ENCODE peak calls at places on chromosome 7, in four cellular contexts. L, Y, F and I are unnamed samples. For H3K4me1 and H3K9me3, the result is how much of the 10 kb centered on the place peaks cover.

GRCh38 chr7:158759749-158760444 is 55.3 kb upstream of the NCAPG2 start:
- DNase-seq in L (no peak), Y (no peak), F (no peak), I (no peak)

GRCh38 chr7:44072364-44073231 is 7.2 kb upstream of the PGAM2 start:
- DNase-seq in L (peak), Y (peak), F (peak), I (no peak)

GRCh38 chr7:69903410-69903809 is 305.1 kb downstream of the AUTS2 start:
- DNase-seq in Y (no peak), F (no peak), L (no peak), I (no peak)

GRCh38 chr7:131618391-131618790 is 62.0 kb upstream of the PODXL start:
- DNase-seq in Y (no peak), L (no peak), F (no peak), I (no peak)

GRCh38 chr7:80732635-80733034 is 94.2 kb downstream of the CD36 start:
- DNase-seq in Y (no peak), F (no peak), L (no peak), I (no peak)

GRCh38 chr7:72098812-72099211 is 313.3 kb downstream of the CALN1 start:
- DNase-seq in L (no peak), F (no peak), Y (no peak), I (no peak)

GRCh38 chr7:134712196-134712595 is 65.5 kb downstream of the BPGM start:
- DNase-seq in Y (no peak), F (no peak), L (no peak), I (no peak)

GRCh38 chr7:128019330-128019729 is 11.9 kb downstream of the LRRC4 start:
- DNase-seq in L (no peak), Y (no peak), F (no peak), I (no peak)

GRCh38 chr7:7862393-7862792 is 106.2 kb upstream of the GLCCI1 start:
- DNase-seq in Y (no peak), L (no peak), F (no peak), I (no peak)

GRCh38 chr7:142451346-142451745 is 193.5 kb upstream of the PRSS58 start:
- DNase-seq in L (no peak), Y (no peak), F (no peak), I (no peak)

GRCh38 chr7:151244156-151244870 is 4.2 kb downstream of the SMARCD3 start:
- DNase-seq in F (peak), L (peak), Y (peak), I (no peak)

GRCh38 chr7:78118470-78118869 is 319.9 kb downstream of the PHTF2 start:
- DNase-seq in Y (no peak), L (no peak), F (no peak), I (no peak)

GRCh38 chr7:120874016-120874415 is 16.1 kb upstream of the TSPAN12 start:
- DNase-seq in Y (no peak), F (no peak), L (no peak), I (no peak)

GRCh38 chr7:82235710-82236109 is 207.9 kb downstream of the CACNA2D1 start:
- DNase-seq in Y (no peak), F (peak), L (no peak), I (no peak)

GRCh38 chr7:122674502-122674901 is 24.4 kb downstream of the RNF133 start:
- DNase-seq in F (peak), L (no peak), Y (no peak), I (no peak)

GRCh38 chr7:144473908-144474307 is 70.4 kb upstream of the NOBOX start:
- DNase-seq in L (no peak), Y (no peak), F (no peak), I (no peak)

GRCh38 chr7:128827248-128827958 is 2.8 kb upstream of the FLNC start:
- DNase-seq in Y (no peak), L (peak), F (peak), I (no peak)

GRCh38 chr7:81549484-81550016 is 220.3 kb downstream of the HGF start:
- DNase-seq in L (no peak), Y (no peak), F (no peak), I (no peak)

GRCh38 chr7:44076101-44076895 is 6.0 kb downstream of the POLM start:
- DNase-seq in F (no peak), L (peak), Y (no peak), I (no peak)

GRCh38 chr7:12052211-12052610 is 158.9 kb upstream of the TMEM106B start:
- DNase-seq in F (no peak), Y (no peak), L (no peak), I (no peak)

GRCh38 chr7:143975617-143976016 is 21.0 kb downstream of the OR2F1 start:
- DNase-seq in F (peak), L (no peak), Y (no peak), I (peak)

GRCh38 chr7:131010714-131011436 is 276.9 kb upstream of the KLF14 start:
- DNase-seq in L (no peak), Y (no peak), F (peak), I (no peak)

GRCh38 chr7:151206914-151207313 is 3.4 kb downstream of the H2BK1 start:
- DNase-seq in L (no peak), F (no peak), Y (peak), I (no peak)

GRCh38 chr7:7324698-7325097 is 142.4 kb downstream of the C1GALT1 start:
- DNase-seq in F (no peak), Y (no peak), L (no peak), I (no peak)

GRCh38 chr7:15503603-15504280 is 58.1 kb downstream of the AGMO start:
- DNase-seq in L (no peak), Y (no peak), F (peak), I (no peak)

GRCh38 chr7:11155883-11156282 is 182.2 kb downstream of the PHF14 start:
- DNase-seq in L (no peak), Y (no peak), F (no peak), I (no peak)

GRCh38 chr7:106767498-106768323 is 97.4 kb upstream of the PIK3CG start:
- DNase-seq in L (no peak), Y (no peak), F (peak), I (no peak)
- H3K4me1 ChIP-seq in L (under half), Y (under half), F (under half), I (under half)

GRCh38 chr7:140315498-140316164 is 82.7 kb downstream of the SLC37A3 start:
- DNase-seq in L (no peak), Y (no peak), F (no peak), I (no peak)
- H3K9me3 ChIP-seq in L (under half), Y (under half), F (under half), I (under half)

DNA sequence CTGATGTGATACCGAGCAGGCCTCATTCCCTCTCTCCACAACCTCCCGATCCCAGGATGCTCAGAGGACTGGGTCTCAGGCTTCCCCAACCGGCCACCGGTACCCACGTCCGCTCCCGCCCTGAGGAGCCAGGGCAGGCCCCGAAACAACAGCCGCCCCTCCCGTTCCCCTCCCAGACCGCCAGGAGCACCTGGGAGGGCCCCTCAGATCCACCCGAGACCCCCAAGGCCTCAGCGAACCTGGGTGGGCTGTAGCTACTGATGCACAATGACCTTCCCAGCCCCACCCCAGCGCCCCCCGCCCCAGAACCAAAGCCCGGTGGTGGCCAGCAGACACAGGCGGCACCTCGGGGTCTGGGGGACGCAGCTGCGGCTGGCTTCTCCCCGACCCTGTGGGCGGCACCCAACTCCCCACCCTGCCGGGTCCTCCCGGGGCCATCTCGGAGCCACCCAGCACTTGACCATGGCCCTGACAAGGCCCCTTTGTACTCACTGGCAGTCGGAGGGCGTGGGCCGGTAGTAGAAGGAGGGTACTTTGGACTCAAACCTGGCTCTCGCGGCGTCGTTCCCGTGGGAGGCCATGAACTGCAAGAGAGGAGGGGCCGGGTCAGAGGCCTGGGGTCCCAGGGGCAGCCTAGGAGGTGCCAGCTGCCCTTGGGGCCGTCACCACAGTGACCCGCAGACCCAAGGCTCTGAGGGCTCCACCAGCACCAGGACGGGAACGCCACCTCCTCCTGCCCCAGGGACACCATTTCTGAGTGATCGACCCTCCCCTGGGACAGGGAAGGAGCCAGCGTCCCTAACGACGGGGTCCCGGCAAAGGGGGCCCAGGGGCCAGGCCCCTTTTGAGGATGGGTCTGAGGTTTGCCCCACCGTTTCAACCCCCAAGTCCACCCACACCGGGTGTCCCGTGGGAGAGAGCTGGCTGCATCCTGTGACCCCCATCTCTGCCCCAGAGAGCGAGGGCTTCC is 28.1 kb downstream of the ADAP1 start:
- DNase-seq in F (no peak), Y (no peak), L (peak), I (no peak)
- H3K27ac ChIP-seq in F (no peak), Y (peak), L (no peak), I (no peak)

DNA sequence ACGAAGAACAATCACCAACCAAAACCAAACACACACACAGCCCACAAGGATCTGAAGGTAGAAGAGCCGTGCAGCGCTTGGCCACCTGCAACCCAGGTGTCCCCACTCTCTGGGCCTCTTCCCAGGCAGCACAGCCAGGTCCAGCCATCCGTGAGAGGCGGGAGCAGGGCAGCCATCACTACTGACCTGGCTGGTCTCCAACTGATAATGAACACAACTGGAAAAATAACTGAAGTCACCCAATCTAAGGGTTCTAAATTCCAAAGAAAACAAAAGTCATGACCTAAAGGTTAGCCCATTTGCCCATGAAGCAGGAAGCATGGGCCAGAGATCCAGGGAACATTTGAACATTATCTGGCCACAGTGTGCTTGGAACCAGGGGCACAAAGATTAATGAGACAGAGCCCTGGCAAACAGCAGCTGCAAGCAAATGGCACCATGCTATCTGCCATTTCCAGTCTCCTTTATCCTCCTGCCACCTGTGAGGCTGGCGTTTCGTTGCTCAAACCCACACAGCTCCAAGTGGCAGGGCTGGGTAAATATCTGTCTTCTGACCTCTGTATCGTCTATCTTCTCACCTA is 207.9 kb downstream of the TNS3 start:
- DNase-seq in Y (no peak), L (no peak), F (no peak), I (no peak)
- H3K4me1 ChIP-seq in Y (under half), L (under half), F (under half), I (under half)

GRCh38 chr7:64521409-64521984 is 41.4 kb downstream of the ZNF680 start:
- DNase-seq in L (no peak), Y (no peak), F (no peak), I (no peak)
- H3K9me3 ChIP-seq in L (under half), Y (under half), F (under half), I (under half)

GRCh38 chr7:51619880-51620279 is 303.3 kb upstream of the COBL start:
- DNase-seq in Y (no peak), L (no peak), F (no peak), I (no peak)
- H3K27ac ChIP-seq in Y (no peak), L (no peak), F (no peak), I (no peak)